ENCODE peak calls at places on chromosomes 12 and 14, in nine cellular contexts. One of them, this sample, is unnamed.

GRCh38 chr14:77177623-77178185 is 3.9 kb upstream of the TMEM63C start:
- DNase-seq in amniotic stem cell: no peak
- DNase-seq in NCI-H1105: no peak
- DNase-seq in stimulated activated naive CD4-positive, alpha-beta T cell: no peak
- DNase-seq in mesendoderm: no peak
- DNase-seq in NCI-H345: no peak
- DNase-seq in AG10803: no peak
- DNase-seq in iPS DF 6.9: no peak
- DNase-seq in mesothelial cell of epicardium: no peak
- DNase-seq in this sample: no peak

GRCh38 chr14:101504096-101504948 is 57.0 kb upstream of the DIO3 start:
- DNase-seq in stimulated activated naive CD4-positive, alpha-beta T cell: no peak
- DNase-seq in amniotic stem cell: no peak
- DNase-seq in mesendoderm: no peak
- DNase-seq in AG10803: no peak
- DNase-seq in mesothelial cell of epicardium: no peak
- DNase-seq in NCI-H345: no peak
- DNase-seq in NCI-H1105: no peak
- DNase-seq in iPS DF 6.9: no peak
- DNase-seq in this sample: no peak

GRCh38 chr12:4289334-4289878 is 15.8 kb downstream of the CCND2 start:
- DNase-seq in NCI-H1105: no peak
- DNase-seq in NCI-H345: peak; percentile 28
- DNase-seq in mesendoderm: no peak
- DNase-seq in iPS DF 6.9: no peak
- DNase-seq in stimulated activated naive CD4-positive, alpha-beta T cell: no peak
- DNase-seq in AG10803: no peak
- DNase-seq in amniotic stem cell: no peak
- DNase-seq in mesothelial cell of epicardium: no peak
- DNase-seq in this sample: no peak

GRCh38 chr12:89345830-89346740 is 6.2 kb downstream of the DUSP6 start:
- DNase-seq in AG10803: peak; percentile 59
- DNase-seq in amniotic stem cell: no peak
- DNase-seq in iPS DF 6.9: no peak
- DNase-seq in stimulated activated naive CD4-positive, alpha-beta T cell: no peak
- DNase-seq in mesothelial cell of epicardium: no peak
- DNase-seq in mesendoderm: peak; percentile 96
- DNase-seq in NCI-H1105: peak; percentile 90
- DNase-seq in NCI-H345: peak; percentile 60
- DNase-seq in this sample: peak; percentile 47

GRCh38 chr12:67356400-67356799 is 87.2 kb downstream of the CAND1 start:
- DNase-seq in iPS DF 6.9: no peak
- DNase-seq in NCI-H1105: peak; percentile 33
- DNase-seq in mesendoderm: no peak
- DNase-seq in NCI-H345: peak; percentile 16
- DNase-seq in stimulated activated naive CD4-positive, alpha-beta T cell: no peak
- DNase-seq in mesothelial cell of epicardium: no peak
- DNase-seq in AG10803: no peak
- DNase-seq in amniotic stem cell: no peak
- DNase-seq in this sample: no peak

GRCh38 chr14:54756656-54757392 is 145.8 kb downstream of the GCH1 start:
- DNase-seq in AG10803: peak; percentile 33
- DNase-seq in amniotic stem cell: no peak
- DNase-seq in NCI-H1105: no peak
- DNase-seq in stimulated activated naive CD4-positive, alpha-beta T cell: no peak
- DNase-seq in mesendoderm: no peak
- DNase-seq in iPS DF 6.9: no peak
- DNase-seq in NCI-H345: no peak
- DNase-seq in mesothelial cell of epicardium: no peak
- DNase-seq in this sample: no peak

GRCh38 chr12:21183721-21184275 is 52.8 kb downstream of the SLCO1B1 start:
- DNase-seq in amniotic stem cell: no peak
- DNase-seq in NCI-H345: no peak
- DNase-seq in AG10803: no peak
- DNase-seq in mesendoderm: no peak
- DNase-seq in mesothelial cell of epicardium: no peak
- DNase-seq in iPS DF 6.9: no peak
- DNase-seq in NCI-H1105: no peak
- DNase-seq in stimulated activated naive CD4-positive, alpha-beta T cell: no peak
- DNase-seq in this sample: no peak

GRCh38 chr12:31600252-31600651 is 9.3 kb upstream of the DENND5B start:
- DNase-seq in mesothelial cell of epicardium: no peak
- DNase-seq in iPS DF 6.9: no peak
- DNase-seq in AG10803: no peak
- DNase-seq in mesendoderm: peak; percentile 46
- DNase-seq in NCI-H1105: no peak
- DNase-seq in NCI-H345: no peak
- DNase-seq in stimulated activated naive CD4-positive, alpha-beta T cell: no peak
- DNase-seq in amniotic stem cell: no peak
- DNase-seq in this sample: no peak

GRCh38 chr12:97276198-97276580 is 186.4 kb upstream of the RMST start:
- DNase-seq in mesothelial cell of epicardium: no peak
- DNase-seq in NCI-H345: no peak
- DNase-seq in iPS DF 6.9: no peak
- DNase-seq in mesendoderm: peak; percentile 60
- DNase-seq in stimulated activated naive CD4-positive, alpha-beta T cell: no peak
- DNase-seq in NCI-H1105: no peak
- DNase-seq in amniotic stem cell: no peak
- DNase-seq in AG10803: no peak
- DNase-seq in this sample: peak; percentile 9

GRCh38 chr14:100408350-100409015 is 85.3 kb downstream of the SLC25A47 start:
- DNase-seq in AG10803: no peak
- DNase-seq in NCI-H345: no peak
- DNase-seq in iPS DF 6.9: no peak
- DNase-seq in mesendoderm: peak; percentile 36
- DNase-seq in stimulated activated naive CD4-positive, alpha-beta T cell: no peak
- DNase-seq in mesothelial cell of epicardium: no peak
- DNase-seq in amniotic stem cell: no peak
- DNase-seq in NCI-H1105: no peak
- DNase-seq in this sample: no peak

GRCh38 chr12:85923767-85924331 is 49.8 kb downstream of the NTS start:
- DNase-seq in NCI-H345: peak; percentile 1
- DNase-seq in mesothelial cell of epicardium: no peak
- DNase-seq in NCI-H1105: peak; percentile 20
- DNase-seq in iPS DF 6.9: no peak
- DNase-seq in stimulated activated naive CD4-positive, alpha-beta T cell: no peak
- DNase-seq in mesendoderm: peak; percentile 33
- DNase-seq in AG10803: peak; percentile 31
- DNase-seq in amniotic stem cell: no peak
- DNase-seq in this sample: no peak

GRCh38 chr12:51793201-51793600 is 55.3 kb downstream of the FIGNL2 start:
- DNase-seq in mesothelial cell of epicardium: no peak
- DNase-seq in mesendoderm: no peak
- DNase-seq in NCI-H1105: no peak
- DNase-seq in NCI-H345: no peak
- DNase-seq in AG10803: peak; percentile 39
- DNase-seq in iPS DF 6.9: no peak
- DNase-seq in stimulated activated naive CD4-positive, alpha-beta T cell: no peak
- DNase-seq in amniotic stem cell: no peak
- DNase-seq in this sample: no peak

GRCh38 chr14:35107866-35108265 is 13.9 kb downstream of the PPP2R3C start:
- DNase-seq in stimulated activated naive CD4-positive, alpha-beta T cell: no peak
- DNase-seq in iPS DF 6.9: no peak
- DNase-seq in amniotic stem cell: no peak
- DNase-seq in NCI-H345: no peak
- DNase-seq in mesothelial cell of epicardium: no peak
- DNase-seq in NCI-H1105: no peak
- DNase-seq in AG10803: no peak
- DNase-seq in mesendoderm: no peak
- DNase-seq in this sample: no peak

GRCh38 chr12:79933580-79934264 is 1.2 kb downstream of the PPP1R12A start:
- DNase-seq in iPS DF 6.9: no peak
- DNase-seq in stimulated activated naive CD4-positive, alpha-beta T cell: no peak
- DNase-seq in mesothelial cell of epicardium: no peak
- DNase-seq in mesendoderm: peak; percentile 40
- DNase-seq in NCI-H345: peak; percentile 22
- DNase-seq in AG10803: peak; percentile 11
- DNase-seq in amniotic stem cell: no peak
- DNase-seq in NCI-H1105: no peak
- DNase-seq in this sample: peak; percentile 13

GRCh38 chr14:101019974-101020710 is 116.6 kb upstream of the RTL1 start:
- DNase-seq in AG10803: no peak
- DNase-seq in amniotic stem cell: no peak
- DNase-seq in mesendoderm: no peak
- DNase-seq in NCI-H345: no peak
- DNase-seq in iPS DF 6.9: no peak
- DNase-seq in stimulated activated naive CD4-positive, alpha-beta T cell: no peak
- DNase-seq in mesothelial cell of epicardium: peak; percentile 1
- DNase-seq in NCI-H1105: no peak
- DNase-seq in this sample: no peak

GRCh38 chr12:47087088-47087688 is 7.4 kb upstream of the AMIGO2 start:
- DNase-seq in NCI-H1105: peak; percentile 60
- DNase-seq in stimulated activated naive CD4-positive, alpha-beta T cell: no peak
- DNase-seq in NCI-H345: no peak
- DNase-seq in mesothelial cell of epicardium: no peak
- DNase-seq in amniotic stem cell: no peak
- DNase-seq in mesendoderm: no peak
- DNase-seq in AG10803: peak; percentile 48
- DNase-seq in iPS DF 6.9: no peak
- DNase-seq in this sample: no peak

GRCh38 chr12:6376965-6377666 is 1.8 kb upstream of the SCNN1A start:
- DNase-seq in amniotic stem cell: no peak
- DNase-seq in stimulated activated naive CD4-positive, alpha-beta T cell: no peak
- DNase-seq in mesothelial cell of epicardium: no peak
- DNase-seq in AG10803: no peak
- DNase-seq in NCI-H1105: no peak
- DNase-seq in NCI-H345: no peak
- DNase-seq in mesendoderm: no peak
- DNase-seq in iPS DF 6.9: no peak
- DNase-seq in this sample: no peak

GRCh38 chr14:67538501-67538900 is 5.4 kb downstream of the PLEKHH1 start:
- DNase-seq in iPS DF 6.9: no peak
- DNase-seq in AG10803: no peak
- DNase-seq in mesothelial cell of epicardium: no peak
- DNase-seq in NCI-H345: no peak
- DNase-seq in NCI-H1105: no peak
- DNase-seq in amniotic stem cell: no peak
- DNase-seq in mesendoderm: no peak
- DNase-seq in stimulated activated naive CD4-positive, alpha-beta T cell: no peak
- DNase-seq in this sample: no peak

GRCh38 chr12:49887536-49888401 is 15.9 kb downstream of the FAIM2 start:
- DNase-seq in mesendoderm: no peak
- DNase-seq in amniotic stem cell: no peak
- DNase-seq in AG10803: no peak
- DNase-seq in NCI-H1105: no peak
- DNase-seq in iPS DF 6.9: no peak
- DNase-seq in stimulated activated naive CD4-positive, alpha-beta T cell: no peak
- DNase-seq in NCI-H345: no peak
- DNase-seq in mesothelial cell of epicardium: no peak
- DNase-seq in this sample: peak; percentile 31

GRCh38 chr14:86942939-86943338 is 1050.0 kb downstream of the GALC start:
- DNase-seq in mesendoderm: peak; percentile 11
- DNase-seq in stimulated activated naive CD4-positive, alpha-beta T cell: no peak
- DNase-seq in AG10803: no peak
- DNase-seq in NCI-H345: no peak
- DNase-seq in amniotic stem cell: no peak
- DNase-seq in NCI-H1105: no peak
- DNase-seq in iPS DF 6.9: no peak
- DNase-seq in mesothelial cell of epicardium: no peak
- DNase-seq in this sample: no peak

GRCh38 chr12:44626883-44627282 is 249.2 kb downstream of the NELL2 start:
- DNase-seq in stimulated activated naive CD4-positive, alpha-beta T cell: no peak
- DNase-seq in mesothelial cell of epicardium: no peak
- DNase-seq in NCI-H345: no peak
- DNase-seq in iPS DF 6.9: no peak
- DNase-seq in amniotic stem cell: no peak
- DNase-seq in NCI-H1105: peak; percentile 63
- DNase-seq in AG10803: no peak
- DNase-seq in mesendoderm: no peak
- DNase-seq in this sample: no peak

GRCh38 chr12:11969437-11970154 is 101.1 kb upstream of the BCL2L14 start:
- DNase-seq in NCI-H1105: no peak
- DNase-seq in NCI-H345: no peak
- DNase-seq in iPS DF 6.9: no peak
- DNase-seq in mesothelial cell of epicardium: no peak
- DNase-seq in stimulated activated naive CD4-positive, alpha-beta T cell: no peak
- DNase-seq in amniotic stem cell: no peak
- DNase-seq in mesendoderm: peak; percentile 34
- DNase-seq in AG10803: no peak
- DNase-seq in this sample: no peak

GRCh38 chr14:90355540-90356518 is 24.1 kb upstream of the NRDE2 start:
- DNase-seq in NCI-H1105: no peak
- DNase-seq in iPS DF 6.9: no peak
- DNase-seq in amniotic stem cell: no peak
- DNase-seq in AG10803: no peak
- DNase-seq in stimulated activated naive CD4-positive, alpha-beta T cell: no peak
- DNase-seq in mesendoderm: peak; percentile 24
- DNase-seq in mesothelial cell of epicardium: no peak
- DNase-seq in NCI-H345: no peak
- DNase-seq in this sample: no peak

GRCh38 chr14:29741909-29742401 is 185.7 kb downstream of the PRKD1 start:
- DNase-seq in iPS DF 6.9: no peak
- DNase-seq in amniotic stem cell: no peak
- DNase-seq in stimulated activated naive CD4-positive, alpha-beta T cell: no peak
- DNase-seq in mesothelial cell of epicardium: no peak
- DNase-seq in AG10803: peak; percentile 76
- DNase-seq in NCI-H345: no peak
- DNase-seq in NCI-H1105: no peak
- DNase-seq in mesendoderm: no peak
- DNase-seq in this sample: no peak

This sample was measured in nephron progenitor cell.